ENCODE peak calls at places on chromosome 14, in nine cellular contexts. L is cerebellar nuclear complex, S is COR-L47, T is HFFc6, P is Calu3, N is lower leg skin, X is activated gamma-delta T cell treated with Interleukin-2 at 50 U/mL for 16 hours, Q is anterior cingulate cortex, U is caudate nucleus. R is an unnamed sample.
A peak's percentile ranks its signal among the peaks of the same experiment; 100 is the strongest.

GRCh38 chr14:42523656-42524055 is 917.0 kb downstream of the LRFN5 start:
- DNase-seq in L (no peak), S (no peak), T (no peak), P (no peak), N (no peak), X (no peak), Q (no peak), U (no peak), R (no peak)

GRCh38 chr14:76191297-76191696 is 39.6 kb downstream of the GPATCH2L start:
- DNase-seq in L (no peak), S (no peak), T (no peak), P (no peak), N (no peak), X (no peak), Q (peak; percentile 10), U (no peak), R (peak; percentile 49)

GRCh38 chr14:103960457-103960856 is 18.1 kb upstream of the RD3L start:
- DNase-seq in L (no peak), S (no peak), T (no peak), P (no peak), N (no peak), X (no peak), Q (no peak), U (no peak), R (no peak)

GRCh38 chr14:55313480-55313879 is 42.3 kb downstream of the FBXO34 start:
- DNase-seq in L (no peak), S (no peak), T (no peak), P (no peak), N (no peak), X (no peak), Q (no peak), U (no peak), R (no peak)

GRCh38 chr14:50785506-50786063 is 45.4 kb downstream of the NIN start:
- DNase-seq in L (no peak), S (no peak), T (no peak), P (no peak), N (no peak), X (no peak), Q (no peak), U (no peak), R (no peak)

GRCh38 chr14:89022274-89022673 is 197.8 kb downstream of the TTC8 start:
- DNase-seq in L (no peak), S (no peak), T (no peak), P (no peak), N (no peak), X (no peak), Q (no peak), U (no peak), R (no peak)

GRCh38 chr14:73269729-73270651 is 32.7 kb downstream of the PAPLN start:
- DNase-seq in L (no peak), S (no peak), T (no peak), P (no peak), N (peak; percentile 87), X (no peak), Q (peak; percentile 14), U (no peak), R (no peak)

GRCh38 chr14:90828642-90829487 is 12.6 kb upstream of the TTC7B start:
- DNase-seq in L (no peak), S (no peak), T (no peak), P (no peak), N (no peak), X (no peak), Q (peak; percentile 45), U (no peak), R (no peak)

GRCh38 chr14:38207830-38208815 is at the start of gene SSTR1:
- DNase-seq in L (no peak), S (no peak), T (no peak), P (peak; percentile 23), N (no peak), X (no peak), Q (no peak), U (no peak), R (no peak)

GRCh38 chr14:76784266-76784874 is 23.1 kb downstream of the VASH1 start:
- DNase-seq in L (no peak), S (no peak), T (no peak), P (no peak), N (peak; percentile 57), X (no peak), Q (no peak), U (no peak), R (no peak)

GRCh38 chr14:64682173-64682710 is 22.0 kb upstream of the PLEKHG3 start:
- DNase-seq in L (no peak), S (no peak), T (peak; percentile 27), P (no peak), N (no peak), X (no peak), Q (peak; percentile 83), U (peak; percentile 77), R (no peak)

GRCh38 chr14:85535916-85536834 is 6.2 kb downstream of the FLRT2 start:
- DNase-seq in L (no peak), S (peak; percentile 11), T (peak; percentile 35), P (no peak), N (no peak), X (no peak), Q (no peak), U (no peak), R (no peak)

GRCh38 chr14:83006071-83006670 is 1472.5 kb upstream of the SEL1L start:
- DNase-seq in L (no peak), S (peak; percentile 11), T (no peak), P (no peak), N (no peak), X (no peak), Q (no peak), U (no peak), R (no peak)

R was measured in GDM1.